ENCODE peak calls at places on chromosome 12, in seven cellular contexts. One of them, this sample, is unnamed.

GRCh38 chr12:4833053-4833452 is 76.7 kb upstream of the KCNA1 start:
- DNase-seq in GM12878: no peak
- DNase-seq in K562: no peak
- DNase-seq in SK-N-SH: no peak
- DNase-seq in H1: no peak
- DNase-seq in HepG2: no peak
- DNase-seq in HCT116: no peak
- DNase-seq in this sample: no peak

GRCh38 chr12:51714666-51715065 is 123.6 kb downstream of the SCN8A start:
- DNase-seq in GM12878: no peak
- DNase-seq in K562: no peak
- DNase-seq in SK-N-SH: no peak
- DNase-seq in H1: no peak
- DNase-seq in HepG2: no peak
- DNase-seq in HCT116: no peak
- DNase-seq in this sample: no peak

GRCh38 chr12:48356041-48356768 is 5.5 kb upstream of the ZNF641 start:
- DNase-seq in GM12878: no peak
- DNase-seq in K562: peak
- DNase-seq in SK-N-SH: no peak
- DNase-seq in H1: no peak
- DNase-seq in HepG2: peak
- DNase-seq in HCT116: no peak
- DNase-seq in this sample: no peak

GRCh38 chr12:109778684-109779083 is 54.5 kb downstream of the TRPV4 start:
- DNase-seq in GM12878: no peak
- DNase-seq in K562: no peak
- DNase-seq in SK-N-SH: no peak
- DNase-seq in H1: no peak
- DNase-seq in HepG2: no peak
- DNase-seq in HCT116: no peak
- DNase-seq in this sample: no peak

GRCh38 chr12:4849024-4849594 is 60.6 kb upstream of the KCNA1 start:
- DNase-seq in GM12878: no peak
- DNase-seq in K562: peak
- DNase-seq in SK-N-SH: peak
- DNase-seq in H1: no peak
- DNase-seq in HepG2: peak
- DNase-seq in HCT116: no peak
- DNase-seq in this sample: peak

GRCh38 chr12:45866299-45866698 is 124.1 kb downstream of the SCAF11 start:
- DNase-seq in GM12878: no peak
- DNase-seq in K562: no peak
- DNase-seq in SK-N-SH: no peak
- DNase-seq in H1: no peak
- DNase-seq in HepG2: no peak
- DNase-seq in HCT116: no peak
- DNase-seq in this sample: no peak

GRCh38 chr12:96108321-96108720 is 72.9 kb upstream of the LTA4H start:
- DNase-seq in GM12878: no peak
- DNase-seq in K562: no peak
- DNase-seq in SK-N-SH: no peak
- DNase-seq in H1: no peak
- DNase-seq in HepG2: no peak
- DNase-seq in HCT116: no peak
- DNase-seq in this sample: no peak

GRCh38 chr12:27277846-27278260 is 33.8 kb downstream of the STK38L start:
- DNase-seq in GM12878: peak
- DNase-seq in K562: no peak
- DNase-seq in SK-N-SH: no peak
- DNase-seq in H1: no peak
- DNase-seq in HepG2: peak
- DNase-seq in HCT116: peak
- DNase-seq in this sample: no peak

GRCh38 chr12:93185369-93185741 is 192.4 kb upstream of the NUDT4 start:
- DNase-seq in GM12878: no peak
- DNase-seq in K562: no peak
- DNase-seq in SK-N-SH: no peak
- DNase-seq in H1: no peak
- DNase-seq in HepG2: no peak
- DNase-seq in HCT116: no peak
- DNase-seq in this sample: no peak

GRCh38 chr12:124026755-124027745 is 54.0 kb downstream of the ZNF664 start:
- DNase-seq in GM12878: no peak
- DNase-seq in K562: peak
- DNase-seq in SK-N-SH: no peak
- DNase-seq in H1: no peak
- DNase-seq in HepG2: no peak
- DNase-seq in HCT116: no peak
- DNase-seq in this sample: no peak

GRCh38 chr12:20220339-20220738 is 148.0 kb upstream of the PDE3A start:
- DNase-seq in GM12878: peak
- DNase-seq in K562: no peak
- DNase-seq in SK-N-SH: no peak
- DNase-seq in H1: no peak
- DNase-seq in HepG2: no peak
- DNase-seq in HCT116: peak
- DNase-seq in this sample: peak

GRCh38 chr12:132329739-132330548 is 555 bp upstream of the GALNT9 start:
- DNase-seq in GM12878: no peak
- DNase-seq in K562: no peak
- DNase-seq in SK-N-SH: no peak
- DNase-seq in H1: no peak
- DNase-seq in HepG2: no peak
- DNase-seq in HCT116: no peak
- DNase-seq in this sample: no peak

GRCh38 chr12:121838096-121838495 is 20.6 kb downstream of the HPD start:
- DNase-seq in GM12878: no peak
- DNase-seq in K562: no peak
- DNase-seq in SK-N-SH: no peak
- DNase-seq in H1: no peak
- DNase-seq in HepG2: no peak
- DNase-seq in HCT116: no peak
- DNase-seq in this sample: no peak

GRCh38 chr12:30100736-30101135 is 317.0 kb upstream of the TMTC1 start:
- DNase-seq in GM12878: no peak
- DNase-seq in K562: no peak
- DNase-seq in SK-N-SH: no peak
- DNase-seq in H1: no peak
- DNase-seq in HepG2: no peak
- DNase-seq in HCT116: no peak
- DNase-seq in this sample: no peak

GRCh38 chr12:30098677-30099076 is 314.9 kb upstream of the TMTC1 start:
- DNase-seq in GM12878: no peak
- DNase-seq in K562: no peak
- DNase-seq in SK-N-SH: no peak
- DNase-seq in H1: no peak
- DNase-seq in HepG2: no peak
- DNase-seq in HCT116: no peak
- DNase-seq in this sample: no peak

GRCh38 chr12:30090258-30090657 is 306.5 kb upstream of the TMTC1 start:
- DNase-seq in GM12878: no peak
- DNase-seq in K562: no peak
- DNase-seq in SK-N-SH: no peak
- DNase-seq in H1: no peak
- DNase-seq in HepG2: no peak
- DNase-seq in HCT116: no peak
- DNase-seq in this sample: no peak

DNA sequence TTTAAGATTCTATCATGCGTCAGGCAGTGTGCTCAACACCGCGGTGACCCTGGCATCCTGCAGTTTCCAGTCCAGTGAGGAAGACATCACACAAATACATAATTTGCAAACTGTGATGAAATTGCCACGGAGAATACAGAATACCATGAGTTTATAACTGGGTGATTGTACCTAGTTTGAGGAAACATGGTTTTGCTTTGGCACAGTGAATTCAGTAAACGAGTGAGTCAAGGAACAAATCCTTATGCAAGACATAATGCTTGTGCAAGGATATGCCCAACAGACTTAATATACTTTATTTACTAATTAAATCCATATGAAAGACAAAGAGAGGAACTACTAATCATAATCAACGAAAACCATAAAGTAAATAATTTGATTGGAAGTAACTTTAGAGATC is 311.8 kb upstream of the TMTC1 start:
- DNase-seq in GM12878: no peak
- DNase-seq in K562: no peak
- DNase-seq in SK-N-SH: no peak
- DNase-seq in H1: no peak
- DNase-seq in HepG2: no peak
- DNase-seq in HCT116: no peak
- DNase-seq in this sample: no peak
- TF ChIP-seq JUND in GM12878: no peak
- TF ChIP-seq JUND in K562: no peak
- TF ChIP-seq JUND in SK-N-SH: no peak
- TF ChIP-seq JUND in H1: no peak
- TF ChIP-seq JUND in HepG2: no peak
- TF ChIP-seq JUND in HCT116: no peak
- TF ChIP-seq JUND in this sample: no peak

DNA sequence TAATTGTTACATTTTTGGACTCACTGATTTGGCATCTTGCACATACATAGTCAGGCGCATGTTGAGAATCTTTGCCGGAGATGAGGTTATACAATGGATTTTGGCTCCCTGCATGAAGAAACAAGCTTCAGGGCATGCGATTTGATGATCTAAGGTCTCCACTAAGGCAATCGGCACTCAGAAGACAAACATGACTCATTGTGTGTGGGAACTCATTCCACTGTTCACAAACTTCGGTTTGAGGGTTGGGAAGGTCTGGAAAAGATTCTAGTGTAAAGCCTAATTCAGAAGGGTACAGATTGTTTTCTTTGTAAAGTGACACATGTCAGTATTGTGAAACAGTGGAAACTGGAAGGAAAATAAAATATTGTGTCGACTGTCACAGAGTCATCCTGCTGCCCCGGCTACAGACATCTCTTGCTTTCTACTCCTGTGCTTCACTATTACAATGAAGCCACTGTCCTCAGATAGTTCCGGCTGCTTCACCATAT is 192.6 kb upstream of the HMGA2 start:
- DNase-seq in GM12878: no peak
- DNase-seq in K562: no peak
- DNase-seq in SK-N-SH: no peak
- DNase-seq in H1: no peak
- DNase-seq in HepG2: peak
- DNase-seq in HCT116: peak
- DNase-seq in this sample: peak
- TF ChIP-seq JUND in GM12878: no peak
- TF ChIP-seq JUND in K562: peak
- TF ChIP-seq JUND in SK-N-SH: peak
- TF ChIP-seq JUND in H1: no peak
- TF ChIP-seq JUND in HepG2: no peak
- TF ChIP-seq JUND in HCT116: peak
- TF ChIP-seq JUND in this sample: no peak

DNA sequence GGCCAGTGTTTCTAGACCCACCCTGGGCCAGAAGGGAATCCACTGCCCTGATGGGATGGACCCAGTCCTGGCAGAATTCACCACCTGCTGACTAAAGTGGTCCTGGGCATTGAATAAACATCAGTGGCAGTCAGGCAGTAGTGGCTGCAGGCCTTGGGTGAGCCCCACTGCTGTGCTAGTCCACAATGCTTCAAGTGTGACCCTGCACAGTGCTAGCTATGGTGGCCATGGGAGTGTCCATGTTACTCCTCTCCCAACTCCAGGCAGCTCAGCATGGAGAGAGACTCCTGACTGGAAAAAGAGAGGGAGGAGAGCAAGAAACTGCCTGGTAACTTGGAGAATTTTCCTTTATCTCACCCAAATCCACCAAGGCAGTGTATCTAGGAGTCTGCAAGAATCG is 17.5 kb upstream of the CSRP2 start:
- DNase-seq in GM12878: no peak
- DNase-seq in K562: no peak
- DNase-seq in SK-N-SH: no peak
- DNase-seq in H1: no peak
- DNase-seq in HepG2: no peak
- DNase-seq in HCT116: no peak
- DNase-seq in this sample: no peak
- TF ChIP-seq JUND in GM12878: no peak
- TF ChIP-seq JUND in K562: no peak
- TF ChIP-seq JUND in SK-N-SH: no peak
- TF ChIP-seq JUND in H1: no peak
- TF ChIP-seq JUND in HepG2: no peak
- TF ChIP-seq JUND in HCT116: no peak
- TF ChIP-seq JUND in this sample: no peak

GRCh38 chr12:104602901-104603300 is 146.2 kb downstream of the CHST11 start:
- DNase-seq in GM12878: no peak
- DNase-seq in K562: no peak
- DNase-seq in SK-N-SH: no peak
- DNase-seq in H1: no peak
- DNase-seq in HepG2: no peak
- DNase-seq in HCT116: no peak
- DNase-seq in this sample: no peak

GRCh38 chr12:104603545-104603973 is 146.8 kb downstream of the CHST11 start:
- DNase-seq in GM12878: no peak
- DNase-seq in K562: no peak
- DNase-seq in SK-N-SH: no peak
- DNase-seq in H1: no peak
- DNase-seq in HepG2: no peak
- DNase-seq in HCT116: peak
- DNase-seq in this sample: no peak

GRCh38 chr12:104604995-104605675 is 148.4 kb downstream of the CHST11 start:
- DNase-seq in GM12878: no peak
- DNase-seq in K562: no peak
- DNase-seq in SK-N-SH: no peak
- DNase-seq in H1: no peak
- DNase-seq in HepG2: no peak
- DNase-seq in HCT116: peak
- DNase-seq in this sample: no peak

GRCh38 chr12:104605685-104606084 is 148.9 kb downstream of the CHST11 start:
- DNase-seq in GM12878: no peak
- DNase-seq in K562: no peak
- DNase-seq in SK-N-SH: no peak
- DNase-seq in H1: no peak
- DNase-seq in HepG2: no peak
- DNase-seq in HCT116: no peak
- DNase-seq in this sample: no peak

DNA sequence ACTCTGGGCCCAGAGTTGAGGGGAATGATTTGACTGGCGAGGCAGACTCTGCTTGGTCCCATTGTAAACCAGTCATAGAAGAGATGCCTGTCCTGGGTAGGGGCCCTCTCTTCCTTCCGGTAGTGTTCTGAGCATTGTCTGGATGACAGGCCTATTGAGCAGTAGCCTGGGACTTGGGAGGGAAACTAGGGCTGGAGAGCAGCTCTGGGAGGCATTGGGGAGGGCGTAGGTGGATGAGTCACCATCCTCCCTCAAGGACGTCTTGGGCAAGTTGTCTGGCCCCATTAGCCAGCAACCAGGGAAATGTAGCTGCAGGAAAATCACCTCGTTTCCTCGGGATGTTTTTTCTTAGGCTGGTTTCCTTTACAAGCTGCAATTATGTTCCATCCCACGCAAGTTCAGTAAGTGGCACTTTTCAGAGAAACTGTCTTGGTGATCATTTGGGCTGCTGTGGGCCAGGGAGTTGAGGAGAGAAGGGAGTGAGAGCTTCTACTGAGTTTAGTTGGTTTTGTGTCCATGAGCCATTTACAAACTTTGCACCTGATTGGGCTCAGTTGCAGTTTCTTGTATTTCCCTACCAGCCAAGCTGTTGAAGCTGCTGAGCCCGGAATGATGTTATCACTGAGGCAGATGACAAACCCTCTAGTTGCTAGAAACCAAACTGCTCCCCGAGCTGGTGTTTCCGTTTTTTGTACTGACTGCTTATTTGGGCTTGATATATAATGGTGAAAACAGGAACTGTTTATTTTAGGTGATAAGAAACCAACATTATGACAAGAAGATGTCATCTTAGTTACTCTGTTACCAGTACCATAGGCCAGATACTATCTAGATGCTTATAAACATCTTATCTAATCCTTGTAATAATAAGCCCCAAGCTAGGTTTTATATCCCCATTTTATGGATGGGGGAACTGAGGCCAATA is 147.6 kb downstream of the CHST11 start:
- DNase-seq in GM12878: peak
- DNase-seq in K562: peak
- DNase-seq in SK-N-SH: peak
- DNase-seq in H1: peak
- DNase-seq in HepG2: no peak
- DNase-seq in HCT116: peak
- DNase-seq in this sample: peak
- TF ChIP-seq JUND in GM12878: no peak
- TF ChIP-seq JUND in K562: peak
- TF ChIP-seq JUND in SK-N-SH: peak
- TF ChIP-seq JUND in H1: peak
- TF ChIP-seq JUND in HepG2: no peak
- TF ChIP-seq JUND in HCT116: peak
- TF ChIP-seq JUND in this sample: no peak